ENCODE peak calls at places on chromosomes 6 and 20, in nine cellular contexts. W is lung microvascular endothelial cell; T is H54; O is upper lobe of right lung; E is stimulated activated CD4-positive, alpha-beta T cell treated with anti-CD3 and anti-CD28 coated beads, Interleukin-12 subunit alpha, Interleukin-12 subunit beta, amount 100 ng/mL, for 48 hours; C is HCEC 1CT; B is CD4-positive, alpha-beta memory T cell; V is breast epithelium; F is iPS-NIHi11. S is an unnamed sample.

GRCh38 chr20:676315-676937 is 824 bp upstream of the SCRT2 start:
- DNase-seq in W (no peak), T (no peak), O (no peak), E (no peak), C (no peak), B (no peak), V (no peak), F (peak; percentile 56), S (no peak)

GRCh38 chr6:9699890-9700289 is 715.0 kb downstream of the TFAP2A start:
- DNase-seq in W (no peak), T (no peak), O (no peak), E (no peak), C (no peak), B (no peak), V (no peak), F (no peak), S (no peak)

GRCh38 chr6:15073883-15074465 is 171.9 kb upstream of the JARID2 start:
- DNase-seq in W (no peak), T (no peak), O (no peak), E (no peak), C (no peak), B (no peak), V (no peak), F (no peak), S (no peak)

GRCh38 chr20:47220161-47220582 is 136.3 kb downstream of the ZMYND8 start:
- DNase-seq in W (peak; percentile 49), T (peak; percentile 20), O (no peak), E (peak; percentile 39), C (peak; percentile 25), B (peak; percentile 17), V (no peak), F (peak; percentile 75), S (peak; percentile 28)

GRCh38 chr6:117613920-117614535 is 11.7 kb upstream of the GOPC start:
- DNase-seq in W (no peak), T (no peak), O (no peak), E (no peak), C (no peak), B (no peak), V (no peak), F (no peak), S (no peak)

GRCh38 chr6:99079058-99079457 is 131.3 kb upstream of the FBXL4 start:
- DNase-seq in W (no peak), T (no peak), O (no peak), E (no peak), C (no peak), B (no peak), V (no peak), F (no peak), S (no peak)

GRCh38 chr20:40186826-40187225 is 502.2 kb downstream of the MAFB start:
- DNase-seq in W (no peak), T (no peak), O (no peak), E (no peak), C (no peak), B (no peak), V (no peak), F (no peak), S (no peak)

GRCh38 chr6:7264686-7265384 is 48.2 kb downstream of the SSR1 start:
- DNase-seq in W (no peak), T (no peak), O (no peak), E (no peak), C (no peak), B (no peak), V (no peak), F (no peak), S (no peak)

GRCh38 chr6:152816055-152816454 is 65.5 kb downstream of the VIP start:
- DNase-seq in W (no peak), T (no peak), O (no peak), E (no peak), C (no peak), B (no peak), V (no peak), F (no peak), S (no peak)

GRCh38 chr6:15501806-15502450 is 160.9 kb downstream of the DTNBP1 start:
- DNase-seq in W (peak; percentile 74), T (peak; percentile 55), O (peak; percentile 64), E (no peak), C (no peak), B (no peak), V (peak; percentile 50), F (no peak), S (no peak)

GRCh38 chr6:122726649-122727048 is 52.9 kb upstream of the FABP7 start:
- DNase-seq in W (peak; percentile 31), T (no peak), O (no peak), E (no peak), C (peak; percentile 39), B (no peak), V (no peak), F (peak; percentile 23), S (peak; percentile 28)

GRCh38 chr6:84926171-84926570 is 161.8 kb upstream of the TBX18 start:
- DNase-seq in W (no peak), T (no peak), O (no peak), E (no peak), C (no peak), B (no peak), V (no peak), F (no peak), S (no peak)

GRCh38 chr6:44788387-44788981 is 401.0 kb downstream of the CDC5L start:
- DNase-seq in W (no peak), T (no peak), O (no peak), E (no peak), C (no peak), B (no peak), V (no peak), F (no peak), S (no peak)

GRCh38 chr6:31352497-31353368 is 4.2 kb downstream of the HLA-B start:
- DNase-seq in W (no peak), T (no peak), O (no peak), E (no peak), C (no peak), B (peak; percentile 41), V (no peak), F (no peak), S (no peak)

S was measured in RKO.